ENCODE peak calls at places on chromosomes 11 and 22, in six cellular contexts. U is CD8-positive, alpha-beta memory T cell; O is GM12878; G is Peyer's patch; N is adipocyte; R is GM23248. P is an unnamed sample.

GRCh38 chr11:93032580-93032979 is 63.1 kb downstream of the MTNR1B start:
- DNase-seq in G (no peak), R (no peak), N (no peak), U (no peak), O (no peak), P (no peak)

GRCh38 chr22:17570851-17571631 is 7.7 kb downstream of the SLC25A18 start:
- DNase-seq in G (no peak), N (peak; percentile 71), U (no peak), R (peak; percentile 91), O (no peak), P (no peak)

GRCh38 chr11:70167723-70168404 is 35.2 kb upstream of the FADD start:
- DNase-seq in O (no peak), R (no peak), U (no peak), G (no peak), N (no peak), P (no peak)

GRCh38 chr11:124943242-124943641 is 7.4 kb upstream of the HEPACAM start:
- DNase-seq in N (no peak), G (no peak), O (no peak), R (no peak), U (no peak), P (no peak)

GRCh38 chr11:57321996-57322880 is 2.5 kb downstream of the TNKS1BP1 start:
- DNase-seq in U (no peak), O (no peak), N (peak; percentile 99), G (peak; percentile 80), R (peak; percentile 100), P (peak; percentile 82)

GRCh38 chr11:122101625-122102291 is 14.3 kb downstream of the BLID start:
- DNase-seq in R (peak; percentile 89), U (no peak), N (peak; percentile 95), O (no peak), G (no peak), P (peak; percentile 86)

GRCh38 chr11:83815736-83816135 is 529.6 kb upstream of the CCDC90B start:
- DNase-seq in U (no peak), O (no peak), G (no peak), N (no peak), R (peak; percentile 27), P (no peak)

GRCh38 chr11:35419713-35420333 is 465 bp upstream of the SLC1A2 start:
- DNase-seq in N (no peak), O (no peak), U (no peak), G (no peak), R (peak; percentile 52), P (no peak)

GRCh38 chr11:34633990-34634725 is 13.3 kb downstream of the EHF start:
- DNase-seq in G (no peak), U (no peak), N (peak; percentile 69), R (peak; percentile 36), O (no peak), P (no peak)

GRCh38 chr11:82978422-82979099 is 77.0 kb downstream of the DDIAS start:
- DNase-seq in O (peak; percentile 56), U (no peak), G (no peak), R (peak; percentile 73), N (peak; percentile 37), P (no peak)

GRCh38 chr11:46520971-46521745 is 72.7 kb downstream of the AMBRA1 start:
- DNase-seq in R (peak; percentile 56), G (no peak), N (peak; percentile 57), O (no peak), U (no peak), P (no peak)

GRCh38 chr11:95599959-95600586 is 189.5 kb downstream of the FAM76B start:
- DNase-seq in U (no peak), N (peak; percentile 21), G (no peak), O (no peak), R (no peak), P (no peak)

GRCh38 chr11:2091786-2092463 is 47.3 kb downstream of the IGF2 start:
- DNase-seq in G (no peak), R (no peak), O (no peak), U (no peak), N (no peak), P (peak; percentile 35)

GRCh38 chr11:35045219-35045819 is 93.7 kb upstream of the CD44 start:
- DNase-seq in R (no peak), N (no peak), G (no peak), O (no peak), U (peak; percentile 93), P (no peak)

GRCh38 chr11:25953015-25953414 is 378.9 kb upstream of the ANO3 start:
- DNase-seq in G (no peak), U (no peak), N (no peak), O (no peak), R (no peak), P (no peak)

GRCh38 chr11:61082931-61083531 is 19.3 kb upstream of the CD5 start:
- DNase-seq in O (no peak), R (no peak), U (no peak), G (no peak), N (no peak), P (no peak)

GRCh38 chr11:87819141-87819540 is 356.1 kb downstream of the RAB38 start:
- DNase-seq in R (peak; percentile 20), O (no peak), G (no peak), N (no peak), U (no peak), P (no peak)

GRCh38 chr11:132072044-132072879 is 701.8 kb downstream of the NTM start:
- DNase-seq in R (peak; percentile 96), U (no peak), N (peak; percentile 82), G (no peak), O (no peak), P (no peak)

GRCh38 chr11:58965246-58965985 is 26.1 kb downstream of the GLYATL1 start:
- DNase-seq in G (no peak), O (no peak), R (peak; percentile 58), U (no peak), N (peak; percentile 11), P (no peak)

GRCh38 chr11:18394928-18395734 is 768 bp downstream of the LDHA start:
- DNase-seq in U (no peak), N (peak; percentile 37), O (no peak), R (peak; percentile 37), G (peak; percentile 60), P (no peak)

GRCh38 chr11:18459634-18460033 is 4.0 kb downstream of the LDHAL6A start:
- DNase-seq in G (no peak), O (no peak), N (no peak), U (no peak), R (no peak), P (no peak)

GRCh38 chr22:48894804-48895250 is 932.8 kb downstream of the BRD1 start:
- DNase-seq in U (no peak), R (no peak), N (no peak), O (no peak), G (peak; percentile 43), P (no peak)

GRCh38 chr11:5304046-5304445 is 2.3 kb upstream of the OR51B4 start:
- DNase-seq in U (no peak), R (peak; percentile 60), O (no peak), G (no peak), N (peak; percentile 40), P (no peak)

GRCh38 chr11:117830072-117830471 is 5.5 kb upstream of the FXYD2 start:
- DNase-seq in O (no peak), G (no peak), R (no peak), U (no peak), N (no peak), P (no peak)

GRCh38 chr11:117829369-117829725 is 4.8 kb upstream of the FXYD2 start:
- DNase-seq in O (no peak), U (no peak), R (no peak), N (no peak), G (peak; percentile 47), P (no peak)

GRCh38 chr11:117827521-117828511 is 3.3 kb upstream of the FXYD2 start:
- DNase-seq in R (no peak), O (no peak), U (peak; percentile 48), G (peak; percentile 47), N (no peak), P (peak; percentile 37)

GRCh38 chr11:117826832-117827231 is 2.3 kb upstream of the FXYD2 start:
- DNase-seq in O (no peak), U (no peak), G (peak; percentile 13), R (no peak), N (no peak), P (no peak)

DNA sequence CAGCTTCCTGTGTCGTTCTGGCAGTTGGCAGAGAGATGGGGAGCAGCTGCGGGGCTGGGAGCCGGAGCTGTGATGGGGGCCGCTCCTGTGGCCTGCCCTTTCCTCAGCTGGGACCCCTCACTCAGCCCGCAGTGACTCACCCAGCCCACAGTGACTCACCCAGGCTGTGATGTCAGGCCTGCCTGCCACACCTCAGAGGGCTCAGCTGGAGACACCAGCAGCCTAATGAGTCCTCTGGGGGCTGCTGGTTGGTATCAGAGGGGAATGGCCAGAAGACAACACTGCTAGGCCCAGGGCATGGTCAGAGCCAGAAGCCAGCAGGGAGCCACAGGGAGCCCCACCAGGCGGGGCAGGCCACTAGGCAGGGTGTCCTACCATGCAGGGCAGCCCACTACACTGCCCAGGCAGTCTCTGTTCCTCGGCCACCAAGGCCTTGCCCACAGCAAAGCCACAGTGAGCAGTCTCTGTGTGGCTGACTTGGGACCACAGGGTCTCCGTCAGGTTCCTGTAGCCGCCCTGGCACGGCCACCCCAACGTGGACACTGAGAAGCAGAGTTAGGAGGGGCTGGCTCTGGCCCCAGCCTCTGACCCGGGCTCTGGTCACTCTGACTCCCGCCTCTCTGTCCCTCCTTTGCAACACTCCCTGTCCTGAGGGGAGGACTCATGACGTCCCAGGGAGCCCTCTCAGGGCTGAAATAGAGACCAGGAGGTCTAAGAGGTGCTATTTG is 4.3 kb upstream of the FXYD2 start:
- DNase-seq in G (peak; percentile 57), N (peak; percentile 19), R (peak; percentile 45), O (no peak), U (peak; percentile 51), P (peak; percentile 73)
- H3K4me1 ChIP-seq in G (peaks cover 37% of the 10 kb centered on the region), N (peaks cover 11% of the 10 kb centered on the region), R (no peaks in the 10 kb centered on the region), O (peaks cover 13% of the 10 kb centered on the region), U (peaks cover 46% of the 10 kb centered on the region), P (no peaks in the 10 kb centered on the region)

DNA sequence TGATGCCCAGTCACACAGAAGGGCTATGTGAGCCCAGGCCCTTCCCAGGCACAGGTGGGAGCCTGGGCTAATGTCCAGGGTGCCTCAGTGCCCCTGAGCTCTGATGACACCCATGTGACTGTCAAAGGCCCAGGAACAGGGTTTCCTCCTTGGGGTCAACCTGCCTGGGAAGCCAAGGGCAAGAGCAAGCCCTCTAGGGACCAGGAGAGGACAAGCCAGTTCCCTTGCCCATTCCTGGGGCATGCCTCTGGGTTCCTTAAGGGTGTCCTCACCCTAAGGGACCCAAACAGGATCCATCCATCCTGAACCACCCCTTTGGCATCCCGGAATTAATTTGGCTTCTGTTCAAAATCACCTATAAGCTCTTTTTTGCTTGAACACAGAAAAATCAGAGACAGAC is 39.0 kb downstream of the PISD start:
- DNase-seq in U (no peak), N (no peak), G (no peak), O (no peak), R (no peak), P (no peak)
- H3K4me1 ChIP-seq in U (peaks cover 13% of the 10 kb centered on the region), N (peaks cover 33% of the 10 kb centered on the region), G (peaks cover 34% of the 10 kb centered on the region), O (no peaks in the 10 kb centered on the region), R (no peaks in the 10 kb centered on the region), P (peaks cover 14% of the 10 kb centered on the region)

GRCh38 chr11:66327171-66328035 is 8.8 kb downstream of the RIN1 start:
- DNase-seq in N (peak; percentile 73), R (peak; percentile 92), U (no peak), G (no peak), O (no peak), P (no peak)
- H3K4me1 ChIP-seq in N (peaks cover 56% of the 10 kb centered on the region), R (peaks cover 50% of the 10 kb centered on the region), U (peaks cover 40% of the 10 kb centered on the region), G (peaks cover 27% of the 10 kb centered on the region), O (peaks cover 10% of the 10 kb centered on the region), P (peaks cover 16% of the 10 kb centered on the region)

DNA sequence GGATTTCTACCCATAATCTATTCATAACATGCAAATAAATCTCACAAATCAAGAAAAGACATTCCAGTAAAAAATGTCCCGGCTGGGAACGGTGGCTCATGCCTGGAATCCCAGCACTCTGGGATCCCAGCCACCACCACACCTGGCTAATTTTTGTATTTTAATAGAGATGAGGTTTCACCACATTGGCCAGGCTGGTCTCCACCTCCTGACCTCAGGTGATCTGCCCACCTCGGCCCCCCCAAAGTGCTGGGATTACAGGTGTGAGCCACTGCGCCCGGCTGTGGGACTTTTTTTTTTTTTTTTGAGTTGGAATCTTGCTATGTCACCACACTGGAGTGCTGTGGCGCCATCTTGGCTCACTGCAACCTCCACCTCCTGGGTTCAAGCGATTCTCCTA is 4.7 kb downstream of the CHID1 start:
- DNase-seq in O (no peak), N (no peak), U (no peak), G (no peak), R (no peak), P (no peak)
- H3K4me1 ChIP-seq in O (peaks cover 23% of the 10 kb centered on the region), N (peaks cover 10% of the 10 kb centered on the region), U (peaks cover 9% of the 10 kb centered on the region), G (peaks cover 9% of the 10 kb centered on the region), R (peaks cover 3% of the 10 kb centered on the region), P (no peaks in the 10 kb centered on the region)

P was measured in ascending aorta.